ENCODE peak calls at places on chromosomes 3 and 15, in five cellular contexts. A, N, B, Y and R are unnamed samples.
A peak's percentile ranks its signal among the peaks of the same experiment; 100 is the strongest.

GRCh38 chr3:150956376-150956775 is 16.2 kb downstream of the CLRN1 start:
- DNase-seq in A (peak; percentile 29), N (no peak), B (no peak), Y (no peak), R (no peak)

GRCh38 chr3:53739926-53740325 is 106.3 kb downstream of the CHDH start:
- DNase-seq in A (no peak), N (no peak), B (no peak), Y (no peak), R (no peak)

GRCh38 chr15:69604050-69604378 is 151.4 kb downstream of the RPLP1 start:
- DNase-seq in A (no peak), N (peak; percentile 26), B (peak; percentile 4), Y (no peak), R (no peak)

GRCh38 chr15:92901053-92901761 is 1.1 kb downstream of the CHD2 start:
- DNase-seq in A (no peak), N (no peak), B (no peak), Y (no peak), R (peak; percentile 50)

GRCh38 chr3:9247361-9248231 is 1.9 kb downstream of the SRGAP3 start:
- DNase-seq in A (no peak), N (no peak), B (no peak), Y (peak; percentile 29), R (no peak)

GRCh38 chr15:98845138-98845884 is 162.3 kb downstream of the PGPEP1L start:
- DNase-seq in A (no peak), N (no peak), B (no peak), Y (no peak), R (peak; percentile 34)

GRCh38 chr3:174275336-174275735 is 583.8 kb upstream of the NAALADL2 start:
- DNase-seq in A (no peak), N (no peak), B (no peak), Y (no peak), R (no peak)

GRCh38 chr3:127546970-127547733 is 43.4 kb downstream of the TPRA1 start:
- DNase-seq in A (no peak), N (no peak), B (no peak), Y (no peak), R (peak; percentile 70)

GRCh38 chr3:73215286-73215685 is 153.8 kb downstream of the EBLN2 start:
- DNase-seq in A (peak; percentile 74), N (no peak), B (no peak), Y (no peak), R (no peak)

GRCh38 chr15:80948651-80949292 is 40.8 kb downstream of the MESD start:
- DNase-seq in A (peak; percentile 5), N (no peak), B (no peak), Y (no peak), R (no peak)

GRCh38 chr15:88401972-88402656 is 65.1 kb downstream of the MRPL46 start:
- DNase-seq in A (no peak), N (no peak), B (no peak), Y (no peak), R (peak; percentile 47)

GRCh38 chr3:128845119-128845518 is 34.3 kb upstream of the ACAD9 start:
- DNase-seq in A (no peak), N (no peak), B (peak; percentile 27), Y (peak; percentile 42), R (no peak)
- TF ChIP-seq CTCF in A (no peak), N (no peak), B (peak; percentile 28), Y (no peak), R (peak; percentile 28)

DNA sequence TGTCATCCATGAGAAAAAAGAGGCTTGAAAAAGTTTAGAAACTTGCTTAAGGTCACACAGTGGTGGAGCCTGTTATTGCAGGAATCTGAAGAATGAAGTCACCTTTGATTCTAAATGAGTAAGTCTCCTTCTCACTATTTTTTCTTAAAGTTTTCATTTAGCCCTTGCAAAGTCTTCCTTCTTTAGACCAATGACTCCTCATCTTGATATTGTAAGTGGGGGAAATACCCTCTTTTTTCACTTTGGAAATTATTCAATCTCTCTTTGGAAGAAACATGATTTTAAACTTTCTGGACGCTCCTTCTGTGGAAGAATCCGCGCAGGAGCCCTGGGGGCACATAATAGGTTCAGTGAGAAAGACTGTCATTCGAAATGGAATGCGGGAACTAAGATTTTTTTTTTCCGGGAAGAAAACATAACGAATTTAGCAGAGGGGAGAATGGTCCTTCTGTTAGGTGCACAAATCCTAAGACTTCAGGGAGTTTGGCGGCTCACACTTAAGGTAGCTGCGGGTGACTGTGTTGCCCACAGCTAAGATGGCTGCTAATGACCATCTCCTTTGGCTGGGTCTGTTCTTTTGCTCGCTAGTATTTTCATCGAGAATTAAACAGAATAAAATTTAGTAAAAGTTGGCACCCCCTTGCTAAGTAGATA is 614 bp upstream of the SLMAP start:
- DNase-seq in A (peak; percentile 51), N (peak; percentile 68), B (peak; percentile 71), Y (peak; percentile 23), R (peak; percentile 39)
- TF ChIP-seq CTCF in A (no peak), N (no peak), B (no peak), Y (peak; percentile 10), R (peak; percentile 13)

GRCh38 chr15:100914876-100915275 is 4.3 kb upstream of the LRRK1 start:
- DNase-seq in A (no peak), N (no peak), B (no peak), Y (no peak), R (peak; percentile 31)
- TF ChIP-seq CTCF in A (peak; percentile 17), N (no peak), B (peak; percentile 24), Y (no peak), R (peak; percentile 30)

GRCh38 chr3:28623106-28623505 is 274.5 kb upstream of the AZI2 start:
- DNase-seq in A (no peak), N (no peak), B (no peak), Y (no peak), R (no peak)

GRCh38 chr3:28615071-28615470 is 266.4 kb upstream of the AZI2 start:
- DNase-seq in A (no peak), N (no peak), B (no peak), Y (no peak), R (no peak)

GRCh38 chr3:28612232-28612631 is 263.6 kb upstream of the AZI2 start:
- DNase-seq in A (no peak), N (no peak), B (no peak), Y (no peak), R (no peak)

GRCh38 chr3:28617821-28618220 is 269.2 kb upstream of the AZI2 start:
- DNase-seq in A (no peak), N (no peak), B (no peak), Y (no peak), R (no peak)
- TF ChIP-seq CTCF in A (no peak), N (no peak), B (no peak), Y (no peak), R (no peak)